ENCODE peak calls at places on chromosome 2, in ten cellular contexts. Y is GM20000, J is heart right ventricle, H is choroid plexus epithelial cell, C is Calu3, D is stomach, L is colonic mucosa, M is WTC11, A is GM13976, O is upper lobe of right lung. I is an unnamed sample.

GRCh38 chr2:85231242-85231805 is 96.5 kb downstream of the TGOLN2 start:
- DNase-seq in Y (no peak), J (no peak), H (no peak), C (no peak), D (no peak), L (no peak), M (peak; percentile 44), A (no peak), O (no peak), I (no peak)

GRCh38 chr2:73243884-73244570 is 9.9 kb downstream of the CCT7 start:
- DNase-seq in Y (no peak), J (peak; percentile 29), H (peak; percentile 51), C (no peak), D (no peak), L (no peak), M (no peak), A (no peak), O (peak; percentile 60), I (no peak)

GRCh38 chr2:53672881-53673522 is 94.6 kb upstream of the CHAC2 start:
- DNase-seq in Y (no peak), J (no peak), H (peak; percentile 50), C (no peak), D (no peak), L (no peak), M (no peak), A (no peak), O (no peak), I (no peak)

GRCh38 chr2:7356909-7357584 is 439.8 kb downstream of the RNF144A start:
- DNase-seq in Y (no peak), J (no peak), H (no peak), C (peak; percentile 78), D (peak; percentile 87), L (no peak), M (no peak), A (no peak), O (no peak), I (no peak)

GRCh38 chr2:156399950-156400703 is 36.1 kb upstream of the GPD2 start:
- DNase-seq in Y (peak; percentile 64), J (peak; percentile 71), H (peak; percentile 57), C (peak; percentile 83), D (peak; percentile 81), L (peak; percentile 79), M (peak; percentile 69), A (peak; percentile 65), O (peak; percentile 91), I (no peak)

GRCh38 chr2:10575566-10576300 is 114.0 kb downstream of the NOL10 start:
- DNase-seq in Y (no peak), J (no peak), H (peak; percentile 73), C (no peak), D (no peak), L (no peak), M (no peak), A (no peak), O (no peak), I (no peak)

GRCh38 chr2:133422946-133423345 is 145.3 kb downstream of the NCKAP5 start:
- DNase-seq in Y (no peak), J (no peak), H (peak; percentile 76), C (no peak), D (no peak), L (no peak), M (no peak), A (no peak), O (no peak), I (no peak)

GRCh38 chr2:136054856-136055255 is 63.1 kb downstream of the CXCR4 start:
- DNase-seq in Y (no peak), J (no peak), H (no peak), C (no peak), D (no peak), L (no peak), M (no peak), A (no peak), O (no peak), I (no peak)

GRCh38 chr2:219578811-219579210 is 6.7 kb downstream of the INHA start:
- DNase-seq in Y (no peak), J (no peak), H (peak; percentile 61), C (no peak), D (no peak), L (no peak), M (no peak), A (no peak), O (no peak), I (no peak)

GRCh38 chr2:65017335-65017734 is 28.1 kb downstream of the SLC1A4 start:
- DNase-seq in Y (peak; percentile 36), J (peak; percentile 20), H (peak; percentile 20), C (no peak), D (no peak), L (no peak), M (no peak), A (peak; percentile 46), O (no peak), I (no peak)

GRCh38 chr2:216974321-216975302 is 114.7 kb upstream of the TNP1 start:
- DNase-seq in Y (no peak), J (peak; percentile 29), H (no peak), C (no peak), D (no peak), L (peak; percentile 29), M (no peak), A (no peak), O (no peak), I (no peak)

GRCh38 chr2:144414324-144414845 is 105.5 kb downstream of the ZEB2 start:
- DNase-seq in Y (peak; percentile 14), J (no peak), H (peak; percentile 98), C (peak; percentile 0), D (no peak), L (no peak), M (no peak), A (peak; percentile 34), O (peak; percentile 68), I (no peak)

GRCh38 chr2:98049991-98050519 is 36.9 kb upstream of the VWA3B start:
- DNase-seq in Y (no peak), J (no peak), H (no peak), C (no peak), D (no peak), L (peak; percentile 57), M (no peak), A (no peak), O (no peak), I (no peak)

GRCh38 chr2:150924862-150925261 is 336.8 kb downstream of the RBM43 start:
- DNase-seq in Y (no peak), J (no peak), H (no peak), C (no peak), D (no peak), L (no peak), M (no peak), A (no peak), O (no peak), I (no peak)

GRCh38 chr2:167596072-167596471 is 651.3 kb downstream of the STK39 start:
- DNase-seq in Y (no peak), J (no peak), H (peak; percentile 4), C (no peak), D (no peak), L (no peak), M (no peak), A (no peak), O (no peak), I (no peak)
- TF ChIP-seq CTCF in Y (no peak), J (no peak), H (no peak), C (no peak), D (no peak), L (no peak), M (no peak), A (no peak), O (no peak), I (no peak)

GRCh38 chr2:235264121-235264493 is 229.7 kb upstream of the AGAP1 start:
- DNase-seq in Y (no peak), J (no peak), H (no peak), C (no peak), D (no peak), L (no peak), M (no peak), A (no peak), O (no peak), I (no peak)

GRCh38 chr2:235262750-235263149 is 231.1 kb upstream of the AGAP1 start:
- DNase-seq in Y (no peak), J (no peak), H (no peak), C (no peak), D (no peak), L (no peak), M (no peak), A (no peak), O (no peak), I (no peak)

GRCh38 chr2:235264512-235264911 is 229.3 kb upstream of the AGAP1 start:
- DNase-seq in Y (no peak), J (no peak), H (no peak), C (no peak), D (no peak), L (no peak), M (no peak), A (no peak), O (no peak), I (no peak)

GRCh38 chr2:235265348-235265965 is 228.4 kb upstream of the AGAP1 start:
- DNase-seq in Y (no peak), J (no peak), H (no peak), C (no peak), D (no peak), L (no peak), M (no peak), A (no peak), O (no peak), I (no peak)

GRCh38 chr2:235263205-235264120 is 230.4 kb upstream of the AGAP1 start:
- DNase-seq in Y (no peak), J (peak; percentile 82), H (peak; percentile 94), C (peak; percentile 69), D (peak; percentile 34), L (peak; percentile 74), M (no peak), A (no peak), O (peak; percentile 68), I (no peak)
- TF ChIP-seq CTCF in Y (no peak), J (no peak), H (no peak), C (no peak), D (no peak), L (no peak), M (no peak), A (no peak), O (no peak), I (no peak)

DNA sequence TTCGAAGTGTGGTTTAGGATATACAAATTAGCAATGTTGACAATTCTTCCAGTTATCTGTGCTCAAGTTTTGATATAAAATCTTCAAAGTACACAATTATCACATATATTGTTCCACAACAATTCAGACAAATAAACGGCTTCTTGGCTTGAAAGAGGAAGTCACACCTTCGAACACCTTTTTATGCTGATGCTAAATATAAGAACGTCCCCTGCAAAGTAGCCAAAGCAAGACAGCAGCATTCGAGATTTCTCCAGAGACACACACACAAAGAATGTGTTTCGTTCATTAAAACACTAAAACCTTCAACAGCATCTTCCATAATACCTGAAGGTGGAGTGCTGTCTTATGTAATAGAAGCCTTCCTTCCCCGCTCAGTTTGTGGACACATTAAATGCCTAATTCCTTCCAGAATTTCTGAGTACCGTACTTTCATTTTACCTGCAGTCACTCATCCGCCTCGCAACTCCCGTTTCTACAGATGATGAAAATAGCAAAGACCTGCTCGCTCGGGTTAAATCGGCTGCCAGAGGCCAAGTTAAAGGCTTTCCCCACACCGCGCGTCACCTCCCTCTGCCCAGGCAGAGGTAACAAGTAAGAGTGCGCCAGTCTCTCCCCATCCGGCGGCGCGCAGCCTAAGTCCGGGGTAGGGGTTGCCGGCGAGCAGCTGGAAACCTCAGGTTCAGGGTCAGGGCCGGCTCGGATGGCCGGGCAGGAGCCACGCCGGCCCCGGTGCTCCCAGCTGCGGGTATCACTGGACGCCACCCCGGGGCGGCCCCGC is 847 bp downstream of the SERPINE2 start:
- DNase-seq in Y (peak; percentile 54), J (no peak), H (peak; percentile 34), C (peak; percentile 56), D (no peak), L (peak; percentile 40), M (peak; percentile 73), A (peak; percentile 45), O (peak; percentile 69), I (peak; percentile 40)
- TF ChIP-seq CTCF in Y (no peak), J (no peak), H (no peak), C (no peak), D (no peak), L (no peak), M (no peak), A (no peak), O (no peak), I (no peak)

GRCh38 chr2:231926180-231926741 is at the start of gene NPPC:
- DNase-seq in Y (peak; percentile 88), J (peak; percentile 46), H (peak; percentile 47), C (peak; percentile 52), D (peak; percentile 34), L (peak; percentile 38), M (peak; percentile 76), A (peak; percentile 86), O (peak; percentile 65), I (no peak)
- TF ChIP-seq CTCF in Y (peak; percentile 59), J (peak; percentile 31), H (peak; percentile 25), C (no peak), D (no peak), L (no peak), M (no peak), A (peak; percentile 58), O (no peak), I (no peak)